ENCODE peak calls at places on chromosomes 2 and 18, in five cellular contexts. Q is EL, H is HTR-8/SVneo, O is fibroblast of lung, I is hypothalamus. L is an unnamed sample.
A peak's percentile ranks its signal among the peaks of the same experiment; 100 is the strongest.

GRCh38 chr2:205086689-205087088 is 541.4 kb downstream of the PARD3B start:
- DNase-seq in Q (peak; percentile 35), O (peak; percentile 47), I (no peak), H (no peak), L (no peak)

GRCh38 chr2:98123286-98123685 is 36.3 kb downstream of the VWA3B start:
- DNase-seq in O (no peak), H (no peak), I (no peak), Q (no peak), L (no peak)

GRCh38 chr2:235028646-235029045 is 76.8 kb downstream of the SH3BP4 start:
- DNase-seq in Q (no peak), H (no peak), I (no peak), O (no peak), L (no peak)

GRCh38 chr2:139790807-139791206 is 1010.6 kb upstream of the NXPH2 start:
- DNase-seq in H (peak; percentile 3), O (peak; percentile 56), Q (no peak), I (no peak), L (no peak)

GRCh38 chr2:240439698-240440151 is 4.3 kb downstream of the GPC1 start:
- DNase-seq in I (no peak), H (no peak), Q (no peak), O (no peak), L (peak; percentile 8)

GRCh38 chr2:120791961-120792295 is 56.3 kb downstream of the GLI2 start:
- DNase-seq in Q (peak; percentile 31), I (no peak), O (no peak), H (no peak), L (no peak)

GRCh38 chr2:45320956-45321355 is 290.1 kb downstream of the SRBD1 start:
- DNase-seq in O (no peak), Q (no peak), H (no peak), I (no peak), L (no peak)

GRCh38 chr18:8718401-8718913 is 13.1 kb downstream of the MTCL1 start:
- DNase-seq in Q (no peak), H (no peak), O (no peak), I (no peak), L (no peak)

GRCh38 chr18:43265465-43265864 is 11.8 kb downstream of the SYT4 start:
- DNase-seq in Q (no peak), I (no peak), H (no peak), O (no peak), L (no peak)

GRCh38 chr2:160271166-160272086 is 71.4 kb upstream of the ITGB6 start:
- DNase-seq in Q (no peak), O (peak; percentile 37), I (no peak), H (no peak), L (no peak)

GRCh38 chr18:76203552-76203951 is 291.5 kb downstream of the ZNF516 start:
- DNase-seq in I (no peak), H (no peak), O (no peak), Q (no peak), L (no peak)

GRCh38 chr2:45965841-45966498 is 314.5 kb downstream of the PRKCE start:
- DNase-seq in I (no peak), O (no peak), Q (no peak), H (no peak), L (no peak)

GRCh38 chr18:10340821-10341220 is 113.6 kb upstream of the APCDD1 start:
- DNase-seq in O (no peak), Q (no peak), H (no peak), I (no peak), L (no peak)

GRCh38 chr2:241762933-241763369 is 13.7 kb upstream of the GAL3ST2 start:
- DNase-seq in I (no peak), H (no peak), O (no peak), Q (no peak), L (no peak)

GRCh38 chr18:56645415-56646016 is 5.6 kb upstream of the WDR7 start:
- DNase-seq in H (no peak), O (peak; percentile 12), I (no peak), Q (no peak), L (no peak)

GRCh38 chr2:234747032-234747431 is 204.8 kb upstream of the SH3BP4 start:
- DNase-seq in Q (peak; percentile 12), I (no peak), O (peak; percentile 67), H (no peak), L (no peak)

GRCh38 chr18:46062781-46063180 is 9.3 kb downstream of the PSTPIP2 start:
- DNase-seq in I (no peak), H (no peak), Q (no peak), O (no peak), L (no peak)

GRCh38 chr2:9164112-9164608 is 42.5 kb upstream of the ASAP2 start:
- DNase-seq in H (no peak), Q (no peak), I (no peak), O (no peak), L (no peak)

GRCh38 chr18:59300676-59301285 is 17.7 kb downstream of the CPLX4 start:
- DNase-seq in O (no peak), Q (no peak), I (no peak), H (no peak), L (no peak)

GRCh38 chr2:69147841-69148533 is 135.0 kb downstream of the ANTXR1 start:
- DNase-seq in Q (no peak), O (no peak), H (no peak), I (no peak), L (no peak)

GRCh38 chr18:59606193-59607175 is 90.7 kb downstream of the CCBE1 start:
- DNase-seq in Q (peak; percentile 82), I (no peak), H (no peak), O (peak; percentile 92), L (no peak)

GRCh38 chr2:83079007-83079406 is 1380.1 kb downstream of the SUCLG1 start:
- DNase-seq in H (no peak), O (no peak), I (no peak), Q (no peak), L (no peak)

GRCh38 chr2:65349863-65350262 is 82.5 kb downstream of the SPRED2 start:
- DNase-seq in I (no peak), Q (peak; percentile 56), H (peak; percentile 42), O (peak; percentile 82), L (peak; percentile 68)

GRCh38 chr2:69082430-69082997 is 69.5 kb downstream of the ANTXR1 start:
- DNase-seq in Q (peak; percentile 76), O (peak; percentile 85), I (no peak), H (peak; percentile 72), L (peak; percentile 23)

GRCh38 chr18:49813071-49813320 is 337 bp downstream of the ACAA2 start:
- DNase-seq in O (peak; percentile 50), Q (peak; percentile 41), H (no peak), I (peak; percentile 23), L (no peak)

GRCh38 chr2:52260904-52261303 is 1229.0 kb upstream of the NRXN1 start:
- DNase-seq in O (peak; percentile 91), Q (no peak), I (no peak), H (no peak), L (no peak)

L was measured in heart right ventricle.